ENCODE peak calls at places on chromosomes 2 and 18, in four cellular contexts. One of them, this sample, is unnamed.

GRCh38 chr2:136917281-136917680 is 151.9 kb downstream of the THSD7B start:
- DNase-seq in left ventricle myocardium superior: no peak
- DNase-seq in cardiac septum: no peak
- DNase-seq in OCI-LY7: no peak
- DNase-seq in this sample: no peak

GRCh38 chr18:57210101-57210661 is 63.3 kb downstream of the BOD1L2 start:
- DNase-seq in left ventricle myocardium superior: peak
- DNase-seq in cardiac septum: no peak
- DNase-seq in OCI-LY7: no peak
- DNase-seq in this sample: no peak

GRCh38 chr18:74351354-74351753 is 35.7 kb downstream of the C18orf63 start:
- DNase-seq in left ventricle myocardium superior: no peak
- DNase-seq in cardiac septum: no peak
- DNase-seq in OCI-LY7: peak
- DNase-seq in this sample: no peak

GRCh38 chr2:54471221-54471711 is 15.1 kb downstream of the SPTBN1 start:
- DNase-seq in left ventricle myocardium superior: no peak
- DNase-seq in cardiac septum: no peak
- DNase-seq in OCI-LY7: peak
- DNase-seq in this sample: no peak

GRCh38 chr2:56011624-56012023 is 88.0 kb upstream of the EFEMP1 start:
- DNase-seq in left ventricle myocardium superior: no peak
- DNase-seq in cardiac septum: no peak
- DNase-seq in OCI-LY7: no peak
- DNase-seq in this sample: no peak

GRCh38 chr2:10688921-10689807 is 611 bp downstream of the NOL10 start:
- DNase-seq in left ventricle myocardium superior: peak
- DNase-seq in cardiac septum: no peak
- DNase-seq in OCI-LY7: peak
- DNase-seq in this sample: no peak

GRCh38 chr2:121858406-121858805 is 103.0 kb downstream of the TSN start:
- DNase-seq in left ventricle myocardium superior: no peak
- DNase-seq in cardiac septum: no peak
- DNase-seq in OCI-LY7: no peak
- DNase-seq in this sample: no peak

GRCh38 chr2:223101340-223102039 is 49.5 kb downstream of the KCNE4 start:
- DNase-seq in left ventricle myocardium superior: no peak
- DNase-seq in cardiac septum: no peak
- DNase-seq in OCI-LY7: peak
- DNase-seq in this sample: no peak

GRCh38 chr18:49025767-49026500 is 75.2 kb upstream of the SMAD7 start:
- DNase-seq in left ventricle myocardium superior: no peak
- DNase-seq in cardiac septum: no peak
- DNase-seq in OCI-LY7: no peak
- DNase-seq in this sample: no peak

GRCh38 chr2:127429844-127430425 is 11.7 kb downstream of the PROC start:
- DNase-seq in left ventricle myocardium superior: no peak
- DNase-seq in cardiac septum: no peak
- DNase-seq in OCI-LY7: no peak
- DNase-seq in this sample: no peak

GRCh38 chr2:235749121-235749780 is 255.4 kb downstream of the AGAP1 start:
- DNase-seq in left ventricle myocardium superior: no peak
- DNase-seq in cardiac septum: peak
- DNase-seq in OCI-LY7: no peak
- DNase-seq in this sample: no peak

GRCh38 chr2:102520801-102521200 is 47.8 kb downstream of the SLC9A4 start:
- DNase-seq in left ventricle myocardium superior: no peak
- DNase-seq in cardiac septum: no peak
- DNase-seq in OCI-LY7: no peak
- DNase-seq in this sample: no peak

GRCh38 chr2:216692636-216693413 is 2.5 kb downstream of the IGFBP5 start:
- DNase-seq in left ventricle myocardium superior: peak
- DNase-seq in cardiac septum: peak
- DNase-seq in OCI-LY7: no peak
- DNase-seq in this sample: peak

GRCh38 chr2:66495788-66496640 is 61.1 kb downstream of the MEIS1 start:
- DNase-seq in left ventricle myocardium superior: peak
- DNase-seq in cardiac septum: peak
- DNase-seq in OCI-LY7: no peak
- DNase-seq in this sample: no peak

GRCh38 chr2:120791961-120792295 is 56.3 kb downstream of the GLI2 start:
- DNase-seq in left ventricle myocardium superior: no peak
- DNase-seq in cardiac septum: no peak
- DNase-seq in OCI-LY7: no peak
- DNase-seq in this sample: no peak

GRCh38 chr18:48613589-48613988 is 74.8 kb downstream of the CTIF start:
- DNase-seq in left ventricle myocardium superior: peak
- DNase-seq in cardiac septum: no peak
- DNase-seq in OCI-LY7: no peak
- DNase-seq in this sample: no peak

GRCh38 chr2:95346236-95346737 is 49.1 kb downstream of the KCNIP3 start:
- DNase-seq in left ventricle myocardium superior: peak
- DNase-seq in cardiac septum: no peak
- DNase-seq in OCI-LY7: no peak
- DNase-seq in this sample: peak